ENCODE peak calls at places on chromosomes 3 and 15, in ten cellular contexts. T, N, H, X, D, M, S, J, L and C are unnamed samples.

GRCh38 chr15:72859023-72859756 is 75.6 kb upstream of the ADPGK start:
- DNase-seq in T (no peak), N (no peak), H (no peak), X (no peak), D (peak), M (no peak), S (peak), J (peak), L (no peak), C (no peak)

GRCh38 chr15:31197497-31198414 is 96.2 kb upstream of the TRPM1 start:
- DNase-seq in T (no peak), N (peak), H (no peak), X (peak), D (no peak), M (no peak), S (peak), J (peak), L (peak), C (peak)

GRCh38 chr3:190496859-190497258 is 17.0 kb upstream of the IL1RAP start:
- DNase-seq in T (no peak), N (no peak), H (no peak), X (no peak), D (no peak), M (no peak), S (no peak), J (no peak), L (no peak), C (no peak)

GRCh38 chr3:29447946-29448632 is 167.2 kb downstream of the RBMS3 start:
- DNase-seq in T (no peak), N (no peak), H (no peak), X (no peak), D (no peak), M (no peak), S (no peak), J (no peak), L (no peak), C (no peak)

GRCh38 chr3:102141096-102141912 is 292.0 kb downstream of the NFKBIZ start:
- DNase-seq in T (no peak), N (no peak), H (peak), X (peak), D (no peak), M (no peak), S (no peak), J (no peak), L (peak), C (no peak)

GRCh38 chr3:72628065-72628464 is 220.2 kb downstream of the SHQ1 start:
- DNase-seq in T (peak), N (no peak), H (no peak), X (no peak), D (no peak), M (no peak), S (no peak), J (no peak), L (no peak), C (no peak)

GRCh38 chr3:129777806-129778205 is 115.7 kb downstream of the TMCC1 start:
- DNase-seq in T (no peak), N (no peak), H (no peak), X (peak), D (peak), M (no peak), S (no peak), J (no peak), L (no peak), C (no peak)

GRCh38 chr15:39125904-39126303 is 455.0 kb upstream of the THBS1 start:
- DNase-seq in T (no peak), N (peak), H (peak), X (peak), D (no peak), M (no peak), S (peak), J (peak), L (peak), C (peak)

GRCh38 chr3:194827486-194827885 is 141.8 kb downstream of the FAM43A start:
- DNase-seq in T (no peak), N (no peak), H (no peak), X (no peak), D (no peak), M (no peak), S (no peak), J (no peak), L (no peak), C (no peak)

GRCh38 chr3:73401616-73402265 is 223.0 kb downstream of the PDZRN3 start:
- DNase-seq in T (no peak), N (no peak), H (peak), X (peak), D (no peak), M (no peak), S (no peak), J (no peak), L (peak), C (no peak)

GRCh38 chr3:34919025-34919424 is 720.3 kb upstream of the ARPP21 start:
- DNase-seq in T (no peak), N (no peak), H (no peak), X (no peak), D (no peak), M (no peak), S (no peak), J (no peak), L (no peak), C (no peak)

GRCh38 chr3:186413615-186414415 is 51.8 kb upstream of the DGKG start:
- DNase-seq in T (peak), N (peak), H (no peak), X (no peak), D (peak), M (no peak), S (peak), J (peak), L (peak), C (peak)

GRCh38 chr3:194212021-194212868 is 76.3 kb downstream of the HES1 start:
- DNase-seq in T (no peak), N (no peak), H (no peak), X (no peak), D (no peak), M (no peak), S (no peak), J (no peak), L (no peak), C (peak)

GRCh38 chr3:187014417-187014864 is 84.1 kb downstream of the ST6GAL1 start:
- DNase-seq in T (no peak), N (no peak), H (peak), X (peak), D (no peak), M (peak), S (no peak), J (no peak), L (peak), C (no peak)

GRCh38 chr3:149494022-149494758 is 19.7 kb downstream of the TM4SF4 start:
- DNase-seq in T (no peak), N (peak), H (peak), X (peak), D (peak), M (peak), S (peak), J (peak), L (peak), C (peak)

GRCh38 chr3:127004641-127005397 is 21.9 kb downstream of the PLXNA1 start:
- DNase-seq in T (no peak), N (no peak), H (no peak), X (no peak), D (no peak), M (no peak), S (no peak), J (no peak), L (no peak), C (no peak)

GRCh38 chr3:52403271-52403841 is 41.5 kb downstream of the SEMA3G start:
- DNase-seq in T (peak), N (no peak), H (no peak), X (no peak), D (no peak), M (no peak), S (no peak), J (no peak), L (no peak), C (no peak)

GRCh38 chr3:195113074-195113473 is 157.9 kb downstream of the XXYLT1 start:
- DNase-seq in T (peak), N (no peak), H (no peak), X (peak), D (no peak), M (no peak), S (no peak), J (no peak), L (peak), C (no peak)

GRCh38 chr3:172034786-172035685 is 4.3 kb upstream of the FNDC3B start:
- DNase-seq in T (no peak), N (no peak), H (peak), X (peak), D (no peak), M (no peak), S (peak), J (no peak), L (peak), C (no peak)

GRCh38 chr3:43879166-43879565 is 188.4 kb downstream of the ABHD5 start:
- DNase-seq in T (no peak), N (no peak), H (no peak), X (peak), D (no peak), M (no peak), S (peak), J (peak), L (peak), C (peak)

GRCh38 chr3:66997560-66998074 is 490 bp upstream of the KBTBD8 start:
- DNase-seq in T (no peak), N (no peak), H (peak), X (no peak), D (no peak), M (no peak), S (no peak), J (peak), L (no peak), C (no peak)

GRCh38 chr15:89097313-89097712 is 9.1 kb downstream of the ABHD2 start:
- DNase-seq in T (no peak), N (no peak), H (no peak), X (no peak), D (no peak), M (no peak), S (no peak), J (no peak), L (no peak), C (no peak)

GRCh38 chr3:112676659-112677234 is 35.8 kb upstream of the CCDC80 start:
- DNase-seq in T (peak), N (no peak), H (peak), X (peak), D (peak), M (peak), S (peak), J (no peak), L (peak), C (peak)

GRCh38 chr15:88849376-88850122 is 45.8 kb downstream of the HAPLN3 start:
- DNase-seq in T (no peak), N (no peak), H (no peak), X (no peak), D (no peak), M (no peak), S (no peak), J (no peak), L (no peak), C (peak)

GRCh38 chr3:160372780-160373179 is 26.2 kb downstream of the IFT80 start:
- DNase-seq in T (no peak), N (no peak), H (peak), X (peak), D (no peak), M (peak), S (no peak), J (no peak), L (peak), C (no peak)

GRCh38 chr3:9890249-9891071 is at the start of gene JAGN1:
- DNase-seq in T (peak), N (peak), H (peak), X (peak), D (peak), M (peak), S (peak), J (peak), L (peak), C (peak)

GRCh38 chr3:113516115-113516505 is 1.2 kb upstream of the SPICE1 start:
- DNase-seq in T (no peak), N (no peak), H (no peak), X (no peak), D (no peak), M (no peak), S (no peak), J (peak), L (peak), C (no peak)

GRCh38 chr3:30586806-30587486 is 19.5 kb upstream of the TGFBR2 start:
- DNase-seq in T (no peak), N (no peak), H (no peak), X (no peak), D (no peak), M (no peak), S (no peak), J (no peak), L (no peak), C (no peak)

GRCh38 chr3:72891053-72891855 is 3.4 kb downstream of the GXYLT2 start:
- DNase-seq in T (peak), N (peak), H (peak), X (peak), D (no peak), M (peak), S (no peak), J (peak), L (peak), C (peak)

GRCh38 chr15:71224024-71224423 is 108.8 kb downstream of the THSD4 start:
- DNase-seq in T (no peak), N (no peak), H (no peak), X (no peak), D (no peak), M (no peak), S (no peak), J (no peak), L (no peak), C (no peak)

GRCh38 chr3:100682056-100682853 is 27.0 kb upstream of the TFG start:
- DNase-seq in T (no peak), N (no peak), H (no peak), X (peak), D (no peak), M (no peak), S (no peak), J (no peak), L (peak), C (no peak)

GRCh38 chr3:194265505-194265892 is 85.6 kb downstream of the CPN2 start:
- DNase-seq in T (peak), N (peak), H (peak), X (peak), D (no peak), M (peak), S (peak), J (no peak), L (peak), C (no peak)

GRCh38 chr3:67109651-67110204 is 111.6 kb downstream of the KBTBD8 start:
- DNase-seq in T (no peak), N (no peak), H (peak), X (peak), D (no peak), M (peak), S (peak), J (no peak), L (peak), C (no peak)

GRCh38 chr3:40258555-40258954 is 51.0 kb upstream of the EIF1B start:
- DNase-seq in T (no peak), N (no peak), H (peak), X (peak), D (no peak), M (peak), S (no peak), J (no peak), L (peak), C (no peak)
- TF ChIP-seq CTCF in T (no peak), N (no peak), H (no peak), X (no peak), D (no peak), M (no peak), S (no peak), J (no peak), L (no peak), C (no peak)

GRCh38 chr15:100129677-100130076 is 212.1 kb downstream of the ADAMTS17 start:
- DNase-seq in T (no peak), N (no peak), H (no peak), X (no peak), D (no peak), M (no peak), S (no peak), J (no peak), L (no peak), C (no peak)
- TF ChIP-seq CTCF in T (no peak), N (no peak), H (no peak), X (peak), D (no peak), M (no peak), S (no peak), J (no peak), L (no peak), C (no peak)

GRCh38 chr3:27044926-27045481 is 324.2 kb downstream of the NEK10 start:
- DNase-seq in T (no peak), N (no peak), H (no peak), X (no peak), D (no peak), M (no peak), S (no peak), J (no peak), L (no peak), C (no peak)

GRCh38 chr3:27049792-27050191 is 319.4 kb downstream of the NEK10 start:
- DNase-seq in T (no peak), N (no peak), H (no peak), X (no peak), D (no peak), M (no peak), S (no peak), J (no peak), L (no peak), C (no peak)

GRCh38 chr3:27043328-27043956 is 325.7 kb downstream of the NEK10 start:
- DNase-seq in T (no peak), N (no peak), H (no peak), X (no peak), D (no peak), M (no peak), S (no peak), J (no peak), L (no peak), C (no peak)

GRCh38 chr3:27040674-27041073 is 328.5 kb downstream of the NEK10 start:
- DNase-seq in T (no peak), N (no peak), H (no peak), X (no peak), D (no peak), M (no peak), S (no peak), J (no peak), L (no peak), C (no peak)

DNA sequence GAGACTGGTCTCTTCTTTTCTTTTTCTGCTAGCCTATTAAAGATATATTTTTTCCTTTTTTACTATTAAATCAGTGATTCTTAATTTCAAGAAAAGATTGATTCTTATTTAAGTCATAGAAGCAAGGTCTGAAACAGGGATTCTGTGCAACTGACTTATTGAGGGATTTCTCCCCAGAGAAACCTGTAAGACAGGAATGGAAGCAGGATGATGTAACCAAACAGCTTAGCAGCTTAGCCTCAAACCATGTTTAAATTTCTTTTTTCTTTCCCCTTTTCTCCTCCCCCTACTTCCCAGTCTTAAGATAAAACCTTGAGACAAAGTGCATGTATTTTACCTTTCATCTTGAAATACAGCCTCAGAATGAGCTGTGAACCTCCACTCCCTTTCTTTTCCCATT is 322.8 kb downstream of the NEK10 start:
- DNase-seq in T (no peak), N (no peak), H (no peak), X (no peak), D (no peak), M (no peak), S (no peak), J (no peak), L (no peak), C (no peak)
- TF ChIP-seq CTCF in T (no peak), N (no peak), H (no peak), X (no peak), D (no peak), M (no peak), S (no peak), J (no peak), L (no peak), C (no peak)

GRCh38 chr3:157351981-157352380 is 84.7 kb upstream of the PTX3 start:
- DNase-seq in T (no peak), N (no peak), H (no peak), X (no peak), D (no peak), M (no peak), S (no peak), J (no peak), L (no peak), C (no peak)
- TF ChIP-seq CTCF in T (no peak), N (peak), H (peak), X (peak), D (no peak), M (peak), S (no peak), J (no peak), L (peak), C (peak)

GRCh38 chr15:40307421-40308165 is at the start of gene PLCB2:
- DNase-seq in T (no peak), N (peak), H (no peak), X (no peak), D (no peak), M (no peak), S (peak), J (peak), L (no peak), C (peak)
- TF ChIP-seq CTCF in T (no peak), N (no peak), H (peak), X (peak), D (no peak), M (no peak), S (peak), J (peak), L (peak), C (no peak)

DNA sequence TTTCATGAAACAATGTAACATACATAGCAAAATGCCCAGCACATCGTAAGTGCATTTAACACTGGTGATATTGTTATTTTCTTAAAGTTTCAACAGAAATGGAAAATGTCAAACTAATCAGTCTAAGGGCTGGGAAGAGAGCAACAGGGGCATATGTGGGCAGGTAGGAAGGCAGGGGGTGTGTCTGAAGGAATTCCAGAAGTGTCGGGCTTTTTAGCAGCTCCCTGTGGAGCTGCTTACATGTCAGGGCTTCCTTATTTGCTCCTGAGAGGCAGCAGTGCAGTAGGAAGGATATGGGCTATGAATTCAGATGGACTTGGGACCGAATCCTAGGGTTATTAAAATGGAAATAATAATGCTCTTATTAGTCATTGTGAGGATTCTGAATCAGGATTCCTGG is 311.6 kb downstream of the CLSTN2 start:
- DNase-seq in T (no peak), N (no peak), H (no peak), X (no peak), D (no peak), M (no peak), S (no peak), J (no peak), L (no peak), C (no peak)
- TF ChIP-seq CTCF in T (no peak), N (no peak), H (no peak), X (no peak), D (no peak), M (no peak), S (no peak), J (no peak), L (no peak), C (no peak)